ENCODE peak calls at places on chromosomes 16 and 17, in six cellular contexts. One of them, this sample, is unnamed. For H3K4me1 and H3K36me3, the result is how much of the 10 kb centered on the place peaks cover.

GRCh38 chr16:63907251-63907650 is 1214.6 kb downstream of the CDH11 start:
- DNase-seq in heart left ventricle: no peak
- DNase-seq in transverse colon: no peak
- DNase-seq in prostate gland: no peak
- DNase-seq in sigmoid colon: no peak
- DNase-seq in suprapubic skin: no peak
- DNase-seq in this sample: no peak

GRCh38 chr17:21298983-21299519 is 14.5 kb downstream of the MAP2K3 start:
- DNase-seq in heart left ventricle: no peak
- DNase-seq in transverse colon: no peak
- DNase-seq in prostate gland: no peak
- DNase-seq in sigmoid colon: peak
- DNase-seq in suprapubic skin: no peak
- DNase-seq in this sample: no peak

GRCh38 chr16:88770459-88771293 is 14.3 kb downstream of the PIEZO1 start:
- DNase-seq in heart left ventricle: peak
- DNase-seq in transverse colon: peak
- DNase-seq in prostate gland: peak
- DNase-seq in sigmoid colon: peak
- DNase-seq in suprapubic skin: no peak
- DNase-seq in this sample: peak

GRCh38 chr16:85182286-85182685 is 70.0 kb upstream of the CIBAR2 start:
- DNase-seq in heart left ventricle: no peak
- DNase-seq in transverse colon: no peak
- DNase-seq in prostate gland: no peak
- DNase-seq in sigmoid colon: no peak
- DNase-seq in suprapubic skin: no peak
- DNase-seq in this sample: no peak

GRCh38 chr17:50177983-50178834 is 12.4 kb downstream of the SGCA start:
- DNase-seq in heart left ventricle: peak
- DNase-seq in transverse colon: peak
- DNase-seq in prostate gland: peak
- DNase-seq in sigmoid colon: peak
- DNase-seq in suprapubic skin: no peak
- DNase-seq in this sample: peak

GRCh38 chr16:55663225-55663624 is 7.4 kb downstream of the SLC6A2 start:
- DNase-seq in heart left ventricle: no peak
- DNase-seq in transverse colon: no peak
- DNase-seq in prostate gland: no peak
- DNase-seq in sigmoid colon: no peak
- DNase-seq in suprapubic skin: no peak
- DNase-seq in this sample: no peak

GRCh38 chr16:69141936-69142335 is 9.5 kb downstream of the UTP4 start:
- DNase-seq in heart left ventricle: no peak
- DNase-seq in transverse colon: no peak
- DNase-seq in prostate gland: no peak
- DNase-seq in sigmoid colon: no peak
- DNase-seq in suprapubic skin: no peak
- DNase-seq in this sample: no peak

GRCh38 chr17:19619705-19620325 is 28.7 kb upstream of the ALDH3A2 start:
- DNase-seq in heart left ventricle: no peak
- DNase-seq in transverse colon: no peak
- DNase-seq in prostate gland: no peak
- DNase-seq in sigmoid colon: no peak
- DNase-seq in suprapubic skin: no peak
- DNase-seq in this sample: no peak

GRCh38 chr17:80432350-80432955 is 17.5 kb downstream of the ENDOV start:
- DNase-seq in heart left ventricle: no peak
- DNase-seq in transverse colon: no peak
- DNase-seq in prostate gland: no peak
- DNase-seq in sigmoid colon: no peak
- DNase-seq in suprapubic skin: no peak
- DNase-seq in this sample: no peak

GRCh38 chr17:21823130-21823529 is 130.8 kb downstream of the KCNJ18 start:
- DNase-seq in heart left ventricle: no peak
- DNase-seq in transverse colon: no peak
- DNase-seq in prostate gland: no peak
- DNase-seq in sigmoid colon: no peak
- DNase-seq in suprapubic skin: no peak
- DNase-seq in this sample: no peak

GRCh38 chr17:64009571-64010402 is 10.6 kb downstream of the ICAM2 start:
- DNase-seq in heart left ventricle: no peak
- DNase-seq in transverse colon: no peak
- DNase-seq in prostate gland: no peak
- DNase-seq in sigmoid colon: no peak
- DNase-seq in suprapubic skin: peak
- DNase-seq in this sample: no peak

GRCh38 chr17:978110-979093 is 1.2 kb downstream of the NXN start:
- DNase-seq in heart left ventricle: peak
- DNase-seq in transverse colon: no peak
- DNase-seq in prostate gland: no peak
- DNase-seq in sigmoid colon: peak
- DNase-seq in suprapubic skin: no peak
- DNase-seq in this sample: peak

GRCh38 chr16:25580071-25580470 is 111.7 kb upstream of the HS3ST4 start:
- DNase-seq in heart left ventricle: no peak
- DNase-seq in transverse colon: no peak
- DNase-seq in prostate gland: no peak
- DNase-seq in sigmoid colon: no peak
- DNase-seq in suprapubic skin: no peak
- DNase-seq in this sample: no peak

GRCh38 chr17:39800540-39800939 is 62.8 kb downstream of the GRB7 start:
- DNase-seq in heart left ventricle: no peak
- DNase-seq in transverse colon: peak
- DNase-seq in prostate gland: no peak
- DNase-seq in sigmoid colon: no peak
- DNase-seq in suprapubic skin: no peak
- DNase-seq in this sample: no peak

GRCh38 chr16:81836279-81837054 is 57.4 kb downstream of the PLCG2 start:
- DNase-seq in heart left ventricle: no peak
- DNase-seq in transverse colon: no peak
- DNase-seq in prostate gland: no peak
- DNase-seq in sigmoid colon: peak
- DNase-seq in suprapubic skin: no peak
- DNase-seq in this sample: no peak

GRCh38 chr16:72635694-72636093 is 412.2 kb downstream of the ZFHX3 start:
- DNase-seq in heart left ventricle: no peak
- DNase-seq in transverse colon: no peak
- DNase-seq in prostate gland: no peak
- DNase-seq in sigmoid colon: no peak
- DNase-seq in suprapubic skin: no peak
- DNase-seq in this sample: no peak

GRCh38 chr17:47649972-47650524 is 329 bp downstream of the KPNB1 start:
- DNase-seq in heart left ventricle: no peak
- DNase-seq in transverse colon: no peak
- DNase-seq in prostate gland: no peak
- DNase-seq in sigmoid colon: no peak
- DNase-seq in suprapubic skin: no peak
- DNase-seq in this sample: no peak

DNA sequence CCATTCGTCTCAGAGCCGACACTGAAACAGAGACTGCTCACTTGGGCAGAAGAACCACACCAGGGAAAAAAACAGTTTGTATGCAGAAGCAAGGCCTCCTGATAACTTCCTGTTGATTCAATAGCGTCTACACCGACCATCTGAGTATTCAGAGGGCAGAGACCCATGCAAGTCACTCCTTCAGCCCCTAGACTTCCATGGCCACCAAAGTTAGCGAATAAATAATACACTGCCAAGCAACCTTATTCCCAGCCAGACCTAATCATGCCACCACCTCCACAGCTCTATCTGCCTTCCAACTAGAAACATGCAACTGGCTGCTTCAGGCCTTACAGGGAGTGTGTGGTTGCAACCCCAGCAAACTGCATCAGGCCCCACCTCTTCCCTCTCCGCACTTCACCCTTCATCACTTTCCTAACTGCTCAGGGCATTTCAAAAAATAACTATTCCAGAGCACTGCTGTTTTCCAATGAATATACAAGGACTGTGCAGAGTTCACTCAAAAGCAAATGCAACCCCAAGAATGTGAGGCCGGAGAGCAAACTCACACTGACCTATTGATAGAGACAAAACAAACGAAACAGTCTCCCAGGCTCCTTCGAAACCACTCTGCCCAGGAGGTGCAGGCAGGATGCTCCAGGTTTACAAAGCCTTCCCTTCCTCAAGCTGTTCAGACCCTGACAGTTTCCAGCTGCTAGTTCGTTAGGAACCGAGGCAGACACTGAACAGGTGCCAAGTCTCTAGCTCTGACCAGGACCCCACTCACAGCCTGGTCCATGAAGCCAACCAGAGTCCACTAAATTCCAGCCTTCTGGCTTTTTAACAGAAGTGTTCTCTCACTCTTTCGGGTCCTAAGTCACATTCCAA is 3.6 kb downstream of the USP7 start:
- DNase-seq in heart left ventricle: no peak
- DNase-seq in transverse colon: no peak
- DNase-seq in prostate gland: no peak
- DNase-seq in sigmoid colon: no peak
- DNase-seq in suprapubic skin: no peak
- DNase-seq in this sample: no peak
- H3K4me1 ChIP-seq in heart left ventricle: half or more
- H3K4me1 ChIP-seq in transverse colon: half or more
- H3K4me1 ChIP-seq in prostate gland: under half
- H3K4me1 ChIP-seq in sigmoid colon: half or more
- H3K4me1 ChIP-seq in suprapubic skin: half or more
- H3K4me1 ChIP-seq in this sample: half or more

DNA sequence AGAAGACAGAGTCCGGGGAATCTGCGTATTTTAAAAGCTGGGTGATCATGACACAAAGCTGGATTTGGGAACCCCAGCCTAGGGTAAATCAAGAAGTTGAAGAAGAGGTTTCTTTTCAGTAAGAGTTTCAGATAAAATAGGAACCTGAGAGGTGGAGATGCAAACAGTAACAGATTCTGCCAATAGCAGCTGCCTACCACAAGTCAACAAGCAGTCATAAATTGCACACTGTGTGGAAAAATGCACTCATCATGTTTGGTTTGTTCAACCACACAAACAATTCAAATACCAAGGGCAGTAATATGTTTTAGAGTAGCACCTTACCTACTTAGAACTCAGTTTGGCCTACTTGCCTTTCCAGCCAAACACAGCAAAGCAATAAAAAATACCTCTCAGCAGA is 14.0 kb downstream of the MYO1D start:
- DNase-seq in heart left ventricle: no peak
- DNase-seq in transverse colon: no peak
- DNase-seq in prostate gland: no peak
- DNase-seq in sigmoid colon: no peak
- DNase-seq in suprapubic skin: no peak
- DNase-seq in this sample: no peak
- TF ChIP-seq POLR2A in heart left ventricle: no peak
- TF ChIP-seq POLR2A in transverse colon: no peak
- TF ChIP-seq POLR2A in prostate gland: no peak
- TF ChIP-seq POLR2A in sigmoid colon: no peak
- TF ChIP-seq POLR2A in suprapubic skin: no peak
- TF ChIP-seq POLR2A in this sample: no peak

GRCh38 chr17:28623696-28624095 is 9.7 kb upstream of the RSKR start:
- DNase-seq in heart left ventricle: peak
- DNase-seq in transverse colon: no peak
- DNase-seq in prostate gland: no peak
- DNase-seq in sigmoid colon: no peak
- DNase-seq in suprapubic skin: no peak
- DNase-seq in this sample: no peak

GRCh38 chr17:28620010-28620409 is 6.0 kb upstream of the RSKR start:
- DNase-seq in heart left ventricle: no peak
- DNase-seq in transverse colon: no peak
- DNase-seq in prostate gland: no peak
- DNase-seq in sigmoid colon: no peak
- DNase-seq in suprapubic skin: no peak
- DNase-seq in this sample: no peak

GRCh38 chr17:28618464-28618863 is 4.5 kb upstream of the RSKR start:
- DNase-seq in heart left ventricle: no peak
- DNase-seq in transverse colon: no peak
- DNase-seq in prostate gland: no peak
- DNase-seq in sigmoid colon: no peak
- DNase-seq in suprapubic skin: no peak
- DNase-seq in this sample: no peak

GRCh38 chr17:28624148-28624547 is 10.2 kb upstream of the RSKR start:
- DNase-seq in heart left ventricle: no peak
- DNase-seq in transverse colon: no peak
- DNase-seq in prostate gland: no peak
- DNase-seq in sigmoid colon: no peak
- DNase-seq in suprapubic skin: no peak
- DNase-seq in this sample: no peak

DNA sequence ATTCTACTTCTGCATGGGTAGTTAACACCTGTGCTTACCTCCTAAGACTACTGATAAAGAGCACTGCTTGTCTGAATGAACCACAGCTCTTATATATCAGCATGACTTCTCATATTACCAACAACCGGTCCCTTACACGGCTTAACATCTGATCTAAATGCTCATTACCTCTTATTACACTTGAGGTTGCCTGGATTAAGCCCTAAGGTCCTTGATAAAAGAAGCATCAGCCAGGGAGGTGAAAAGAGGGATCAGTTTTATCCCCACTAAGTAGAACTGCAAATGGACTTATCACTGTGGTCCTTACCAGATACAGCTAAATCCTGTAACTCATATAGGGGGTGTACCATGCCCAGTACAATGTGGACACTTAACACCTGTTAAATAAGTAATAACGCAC is 8.2 kb upstream of the RSKR start:
- DNase-seq in heart left ventricle: no peak
- DNase-seq in transverse colon: no peak
- DNase-seq in prostate gland: no peak
- DNase-seq in sigmoid colon: no peak
- DNase-seq in suprapubic skin: no peak
- DNase-seq in this sample: no peak
- H3K36me3 ChIP-seq in heart left ventricle: half or more
- H3K36me3 ChIP-seq in transverse colon: half or more
- H3K36me3 ChIP-seq in prostate gland: under half
- H3K36me3 ChIP-seq in sigmoid colon: half or more
- H3K36me3 ChIP-seq in suprapubic skin: half or more
- H3K36me3 ChIP-seq in this sample: under half

GRCh38 chr17:77129568-77130301 is 11.0 kb upstream of the SEC14L1 start:
- DNase-seq in heart left ventricle: peak
- DNase-seq in transverse colon: no peak
- DNase-seq in prostate gland: no peak
- DNase-seq in sigmoid colon: no peak
- DNase-seq in suprapubic skin: no peak
- DNase-seq in this sample: no peak

GRCh38 chr17:77132411-77133086 is 8.2 kb upstream of the SEC14L1 start:
- DNase-seq in heart left ventricle: no peak
- DNase-seq in transverse colon: no peak
- DNase-seq in prostate gland: no peak
- DNase-seq in sigmoid colon: no peak
- DNase-seq in suprapubic skin: no peak
- DNase-seq in this sample: no peak

GRCh38 chr17:77133087-77133633 is 7.6 kb upstream of the SEC14L1 start:
- DNase-seq in heart left ventricle: no peak
- DNase-seq in transverse colon: no peak
- DNase-seq in prostate gland: no peak
- DNase-seq in sigmoid colon: no peak
- DNase-seq in suprapubic skin: no peak
- DNase-seq in this sample: no peak

GRCh38 chr17:77130521-77130920 is 10.2 kb upstream of the SEC14L1 start:
- DNase-seq in heart left ventricle: no peak
- DNase-seq in transverse colon: no peak
- DNase-seq in prostate gland: no peak
- DNase-seq in sigmoid colon: no peak
- DNase-seq in suprapubic skin: no peak
- DNase-seq in this sample: no peak

GRCh38 chr17:77131919-77132318 is 8.8 kb upstream of the SEC14L1 start:
- DNase-seq in heart left ventricle: peak
- DNase-seq in transverse colon: no peak
- DNase-seq in prostate gland: no peak
- DNase-seq in sigmoid colon: no peak
- DNase-seq in suprapubic skin: no peak
- DNase-seq in this sample: no peak
- H3K4me1 ChIP-seq in heart left ventricle: half or more
- H3K4me1 ChIP-seq in transverse colon: under half
- H3K4me1 ChIP-seq in prostate gland: under half
- H3K4me1 ChIP-seq in sigmoid colon: under half
- H3K4me1 ChIP-seq in suprapubic skin: half or more
- H3K4me1 ChIP-seq in this sample: under half